ENCODE peak calls at places on chromosomes 2 and 18, in ten cellular contexts. S is NCI-H774; T is NCI-H2171 treated with DMSO at 0.1 percent for 48 hours; F is GM03348; D is activated naive CD8-positive, alpha-beta T cell treated with anti-CD3 and anti-CD28 coated beads for 36 hours; B is AG09319; N is mucosa of descending colon; E is fibroblast of lung; M is upper lobe of right lung; C is Calu3. R is an unnamed sample.

GRCh38 chr2:73877071-73877802 is 15.6 kb upstream of the ACTG2 start:
- DNase-seq in T (peak; percentile 55), C (no peak), N (no peak), D (no peak), F (no peak), S (peak; percentile 15), E (no peak), B (no peak), M (no peak), R (no peak)

GRCh38 chr2:149040451-149040850 is 2.0 kb downstream of the LYPD6B start:
- DNase-seq in T (no peak), C (peak; percentile 47), N (peak; percentile 67), E (no peak), F (no peak), M (no peak), S (no peak), B (no peak), D (peak; percentile 34), R (peak; percentile 82)

GRCh38 chr2:46763861-46764260 is 151.7 kb downstream of the MCFD2 start:
- DNase-seq in N (no peak), D (no peak), B (no peak), E (peak; percentile 57), M (no peak), F (no peak), C (no peak), S (no peak), T (no peak), R (no peak)

GRCh38 chr2:140863713-140864112 is 1267.1 kb downstream of the LRP1B start:
- DNase-seq in F (peak; percentile 46), N (peak; percentile 9), E (peak; percentile 85), D (no peak), T (peak; percentile 75), S (peak; percentile 9), M (no peak), B (no peak), C (peak; percentile 6), R (peak; percentile 75)

GRCh38 chr18:78659748-78660147 is 319.9 kb upstream of the SALL3 start:
- DNase-seq in N (peak; percentile 22), D (peak; percentile 27), T (no peak), C (no peak), E (no peak), B (no peak), S (no peak), M (no peak), F (no peak), R (peak; percentile 21)

GRCh38 chr18:28984731-28985130 is 807.8 kb upstream of the CDH2 start:
- DNase-seq in C (no peak), T (no peak), E (no peak), D (no peak), M (no peak), S (no peak), B (no peak), N (no peak), F (no peak), R (no peak)

GRCh38 chr2:112688086-112688880 is 32.5 kb upstream of the NT5DC4 start:
- DNase-seq in B (no peak), M (no peak), F (no peak), C (no peak), N (peak; percentile 21), T (no peak), S (no peak), E (no peak), D (no peak), R (no peak)

GRCh38 chr2:156589381-156590079 is 153.4 kb downstream of the GPD2 start:
- DNase-seq in C (peak; percentile 6), B (peak; percentile 15), T (peak; percentile 67), S (peak; percentile 2), F (peak; percentile 50), D (no peak), E (peak; percentile 75), M (no peak), N (peak; percentile 20), R (peak; percentile 32)

GRCh38 chr2:205775091-205775876 is 93.0 kb downstream of the NRP2 start:
- DNase-seq in B (no peak), S (peak; percentile 52), D (no peak), F (no peak), N (no peak), M (no peak), T (no peak), C (no peak), E (peak; percentile 92), R (no peak)

GRCh38 chr2:118269408-118270051 is 181.3 kb downstream of the INSIG2 start:
- DNase-seq in S (peak; percentile 11), E (no peak), N (no peak), T (no peak), M (peak; percentile 67), D (no peak), B (no peak), F (no peak), C (peak; percentile 24), R (no peak)

GRCh38 chr2:138516030-138516704 is 14.6 kb downstream of the SPOPL start:
- DNase-seq in T (no peak), C (no peak), B (no peak), M (no peak), E (no peak), F (peak; percentile 54), D (no peak), N (no peak), S (no peak), R (no peak)

GRCh38 chr2:49105506-49105905 is 48.8 kb downstream of the FSHR start:
- DNase-seq in T (no peak), S (no peak), B (no peak), D (no peak), F (no peak), M (no peak), N (no peak), E (no peak), C (no peak), R (no peak)

R was measured in HAP-1.